ENCODE peak calls at places on chromosomes 7 and 10, in five cellular contexts. One of them, this sample, is unnamed.

GRCh38 chr10:101879456-101880189 is 36.0 kb upstream of the KCNIP2 start:
- DNase-seq in IMR-90: peak; percentile 97
- DNase-seq in neuronal stem cell: no peak
- DNase-seq in H1: no peak
- DNase-seq in H9: no peak
- DNase-seq in this sample: peak; percentile 92

GRCh38 chr7:88357794-88358533 is 51.3 kb upstream of the STEAP4 start:
- DNase-seq in IMR-90: no peak
- DNase-seq in neuronal stem cell: no peak
- DNase-seq in H1: no peak
- DNase-seq in H9: no peak
- DNase-seq in this sample: peak; percentile 7

GRCh38 chr7:7704867-7705266 is 13.5 kb downstream of the RPA3 start:
- DNase-seq in IMR-90: no peak
- DNase-seq in neuronal stem cell: no peak
- DNase-seq in H1: no peak
- DNase-seq in H9: no peak
- DNase-seq in this sample: no peak

GRCh38 chr7:96447109-96447645 is 125.3 kb upstream of the SLC25A13 start:
- DNase-seq in IMR-90: no peak
- DNase-seq in neuronal stem cell: no peak
- DNase-seq in H1: no peak
- DNase-seq in H9: no peak
- DNase-seq in this sample: no peak

GRCh38 chr10:118062798-118063238 is 16.1 kb upstream of the RAB11FIP2 start:
- DNase-seq in IMR-90: no peak
- DNase-seq in neuronal stem cell: no peak
- DNase-seq in H1: no peak
- DNase-seq in H9: no peak
- DNase-seq in this sample: no peak

GRCh38 chr7:24741691-24742639 is 15.3 kb downstream of the GSDME start:
- DNase-seq in IMR-90: peak; percentile 99
- DNase-seq in neuronal stem cell: no peak
- DNase-seq in H1: no peak
- DNase-seq in H9: no peak
- DNase-seq in this sample: peak; percentile 93

GRCh38 chr10:28842321-28842720 is 165.0 kb downstream of the BAMBI start:
- DNase-seq in IMR-90: peak; percentile 91
- DNase-seq in neuronal stem cell: no peak
- DNase-seq in H1: no peak
- DNase-seq in H9: no peak
- DNase-seq in this sample: peak; percentile 48

GRCh38 chr10:17536221-17536620 is 81.0 kb downstream of the HACD1 start:
- DNase-seq in IMR-90: no peak
- DNase-seq in neuronal stem cell: no peak
- DNase-seq in H1: no peak
- DNase-seq in H9: no peak
- DNase-seq in this sample: no peak

GRCh38 chr10:116431598-116431997 is 4.0 kb downstream of the PNLIPRP3 start:
- DNase-seq in IMR-90: no peak
- DNase-seq in neuronal stem cell: no peak
- DNase-seq in H1: no peak
- DNase-seq in H9: no peak
- DNase-seq in this sample: no peak

GRCh38 chr10:14087585-14087984 is 243.1 kb downstream of the FRMD4A start:
- DNase-seq in IMR-90: peak; percentile 55
- DNase-seq in neuronal stem cell: no peak
- DNase-seq in H1: no peak
- DNase-seq in H9: no peak
- DNase-seq in this sample: no peak

GRCh38 chr10:3904419-3904975 is 119.5 kb upstream of the KLF6 start:
- DNase-seq in IMR-90: no peak
- DNase-seq in neuronal stem cell: no peak
- DNase-seq in H1: no peak
- DNase-seq in H9: no peak
- DNase-seq in this sample: no peak

GRCh38 chr10:110530131-110530831 is 32.6 kb downstream of the DUSP5 start:
- DNase-seq in IMR-90: no peak
- DNase-seq in neuronal stem cell: peak; percentile 32
- DNase-seq in H1: peak; percentile 54
- DNase-seq in H9: peak; percentile 92
- DNase-seq in this sample: peak; percentile 76

GRCh38 chr10:5571826-5572225 is 47.1 kb downstream of the CALML3 start:
- DNase-seq in IMR-90: no peak
- DNase-seq in neuronal stem cell: no peak
- DNase-seq in H1: no peak
- DNase-seq in H9: no peak
- DNase-seq in this sample: no peak

GRCh38 chr10:117936136-117936535 is 110.6 kb downstream of the RAB11FIP2 start:
- DNase-seq in IMR-90: peak; percentile 25
- DNase-seq in neuronal stem cell: no peak
- DNase-seq in H1: no peak
- DNase-seq in H9: no peak
- DNase-seq in this sample: no peak

GRCh38 chr7:157683251-157684156 is 346.7 kb downstream of the DNAJB6 start:
- DNase-seq in IMR-90: no peak
- DNase-seq in neuronal stem cell: peak; percentile 31
- DNase-seq in H1: no peak
- DNase-seq in H9: peak; percentile 28
- DNase-seq in this sample: no peak

GRCh38 chr7:8618441-8619070 is 185.1 kb downstream of the NXPH1 start:
- DNase-seq in IMR-90: no peak
- DNase-seq in neuronal stem cell: peak; percentile 9
- DNase-seq in H1: no peak
- DNase-seq in H9: no peak
- DNase-seq in this sample: no peak

GRCh38 chr10:73653701-73654100 is 2.1 kb downstream of the SYNPO2L start:
- DNase-seq in IMR-90: peak; percentile 60
- DNase-seq in neuronal stem cell: no peak
- DNase-seq in H1: no peak
- DNase-seq in H9: no peak
- DNase-seq in this sample: no peak

GRCh38 chr10:659710-660141 is 29.7 kb downstream of the DIP2C start:
- DNase-seq in IMR-90: peak; percentile 87
- DNase-seq in neuronal stem cell: no peak
- DNase-seq in H1: no peak
- DNase-seq in H9: no peak
- DNase-seq in this sample: no peak

GRCh38 chr10:988667-989545 is 672 bp downstream of the GTPBP4 start:
- DNase-seq in IMR-90: peak; percentile 28
- DNase-seq in neuronal stem cell: peak; percentile 11
- DNase-seq in H1: no peak
- DNase-seq in H9: peak; percentile 14
- DNase-seq in this sample: peak; percentile 70

GRCh38 chr7:28347964-28348363 is 64.4 kb upstream of the CREB5 start:
- DNase-seq in IMR-90: peak; percentile 76
- DNase-seq in neuronal stem cell: no peak
- DNase-seq in H1: no peak
- DNase-seq in H9: no peak
- DNase-seq in this sample: no peak

GRCh38 chr10:86356306-86356705 is 10.3 kb downstream of the GRID1 start:
- DNase-seq in IMR-90: no peak
- DNase-seq in neuronal stem cell: no peak
- DNase-seq in H1: no peak
- DNase-seq in H9: no peak
- DNase-seq in this sample: no peak

GRCh38 chr10:14665304-14665703 is 109.4 kb downstream of the FAM107B start:
- DNase-seq in IMR-90: no peak
- DNase-seq in neuronal stem cell: no peak
- DNase-seq in H1: no peak
- DNase-seq in H9: no peak
- DNase-seq in this sample: no peak

GRCh38 chr7:24821045-24821853 is 64.0 kb upstream of the GSDME start:
- DNase-seq in IMR-90: peak; percentile 96
- DNase-seq in neuronal stem cell: no peak
- DNase-seq in H1: no peak
- DNase-seq in H9: no peak
- DNase-seq in this sample: peak; percentile 90

GRCh38 chr7:30804078-30804661 is 33.0 kb downstream of the MINDY4 start:
- DNase-seq in IMR-90: peak; percentile 93
- DNase-seq in neuronal stem cell: no peak
- DNase-seq in H1: no peak
- DNase-seq in H9: no peak
- DNase-seq in this sample: peak; percentile 35

GRCh38 chr7:32161708-32162107 is 91.5 kb upstream of the PDE1C start:
- DNase-seq in IMR-90: peak; percentile 73
- DNase-seq in neuronal stem cell: no peak
- DNase-seq in H1: no peak
- DNase-seq in H9: no peak
- DNase-seq in this sample: no peak

GRCh38 chr10:125120046-125120710 is 40.2 kb downstream of the CTBP2 start:
- DNase-seq in IMR-90: peak; percentile 54
- DNase-seq in neuronal stem cell: no peak
- DNase-seq in H1: no peak
- DNase-seq in H9: no peak
- DNase-seq in this sample: no peak

GRCh38 chr7:1537631-1538412 is 7.3 kb downstream of the MAFK start:
- DNase-seq in IMR-90: peak; percentile 97
- DNase-seq in neuronal stem cell: peak; percentile 82
- DNase-seq in H1: no peak
- DNase-seq in H9: no peak
- DNase-seq in this sample: peak; percentile 99

GRCh38 chr10:78336402-78336791 is 302.7 kb downstream of the RPS24 start:
- DNase-seq in IMR-90: peak; percentile 97
- DNase-seq in neuronal stem cell: no peak
- DNase-seq in H1: no peak
- DNase-seq in H9: no peak
- DNase-seq in this sample: no peak
- H2AK5ac ChIP-seq in IMR-90: peak overlapping the region; percentile 61
- H2AK5ac ChIP-seq in neuronal stem cell: peak overlapping the region; percentile 81
- H2AK5ac ChIP-seq in H1: no peak overlapping the region
- H2AK5ac ChIP-seq in H9: no peak overlapping the region
- H2AK5ac ChIP-seq in this sample: no peak overlapping the region

GRCh38 chr7:100827330-100828226 is at the start of gene EPHB4:
- DNase-seq in IMR-90: peak; percentile 86
- DNase-seq in neuronal stem cell: peak; percentile 90
- DNase-seq in H1: no peak
- DNase-seq in H9: peak; percentile 94
- DNase-seq in this sample: no peak
- H3K14ac ChIP-seq in IMR-90: peak within 1 kb of the TSS; percentile 90
- H3K14ac ChIP-seq in neuronal stem cell: peak within 1 kb of the TSS; percentile 90
- H3K14ac ChIP-seq in H1: peak within 1 kb of the TSS; percentile 50
- H3K14ac ChIP-seq in H9: peak within 1 kb of the TSS; percentile 50
- H3K14ac ChIP-seq in this sample: peak within 1 kb of the TSS; percentile 97

GRCh38 chr10:128206676-128207075 is 80.5 kb upstream of the MKI67 start:
- DNase-seq in IMR-90: no peak
- DNase-seq in neuronal stem cell: no peak
- DNase-seq in H1: no peak
- DNase-seq in H9: no peak
- DNase-seq in this sample: no peak

GRCh38 chr10:128211953-128212727 is 85.9 kb upstream of the MKI67 start:
- DNase-seq in IMR-90: peak; percentile 41
- DNase-seq in neuronal stem cell: peak; percentile 86
- DNase-seq in H1: peak; percentile 71
- DNase-seq in H9: peak; percentile 94
- DNase-seq in this sample: peak; percentile 80

GRCh38 chr10:128210215-128211063 is 84.2 kb upstream of the MKI67 start:
- DNase-seq in IMR-90: no peak
- DNase-seq in neuronal stem cell: peak; percentile 40
- DNase-seq in H1: no peak
- DNase-seq in H9: peak; percentile 71
- DNase-seq in this sample: peak; percentile 52

GRCh38 chr10:128211064-128211504 is 84.9 kb upstream of the MKI67 start:
- DNase-seq in IMR-90: no peak
- DNase-seq in neuronal stem cell: no peak
- DNase-seq in H1: no peak
- DNase-seq in H9: no peak
- DNase-seq in this sample: no peak

GRCh38 chr10:128209862-128210214 is 83.6 kb upstream of the MKI67 start:
- DNase-seq in IMR-90: no peak
- DNase-seq in neuronal stem cell: no peak
- DNase-seq in H1: no peak
- DNase-seq in H9: no peak
- DNase-seq in this sample: no peak
- H2AFZ ChIP-seq in IMR-90: peak overlapping the region; percentile 56
- H2AFZ ChIP-seq in neuronal stem cell: no peak overlapping the region
- H2AFZ ChIP-seq in H1: no peak overlapping the region
- H2AFZ ChIP-seq in H9: no peak overlapping the region
- H2AFZ ChIP-seq in this sample: no peak overlapping the region

GRCh38 chr7:43877968-43878864 is 8.9 kb upstream of the MRPS24 start:
- DNase-seq in IMR-90: no peak
- DNase-seq in neuronal stem cell: no peak
- DNase-seq in H1: no peak
- DNase-seq in H9: no peak
- DNase-seq in this sample: no peak

GRCh38 chr7:43876976-43877745 is 7.8 kb upstream of the MRPS24 start:
- DNase-seq in IMR-90: no peak
- DNase-seq in neuronal stem cell: no peak
- DNase-seq in H1: no peak
- DNase-seq in H9: no peak
- DNase-seq in this sample: no peak

GRCh38 chr7:43878867-43879266 is 9.6 kb upstream of the MRPS24 start:
- DNase-seq in IMR-90: peak; percentile 37
- DNase-seq in neuronal stem cell: no peak
- DNase-seq in H1: no peak
- DNase-seq in H9: no peak
- DNase-seq in this sample: no peak

GRCh38 chr7:43879477-43879876 is 10.2 kb upstream of the MRPS24 start:
- DNase-seq in IMR-90: peak; percentile 93
- DNase-seq in neuronal stem cell: no peak
- DNase-seq in H1: no peak
- DNase-seq in H9: no peak
- DNase-seq in this sample: no peak

DNA sequence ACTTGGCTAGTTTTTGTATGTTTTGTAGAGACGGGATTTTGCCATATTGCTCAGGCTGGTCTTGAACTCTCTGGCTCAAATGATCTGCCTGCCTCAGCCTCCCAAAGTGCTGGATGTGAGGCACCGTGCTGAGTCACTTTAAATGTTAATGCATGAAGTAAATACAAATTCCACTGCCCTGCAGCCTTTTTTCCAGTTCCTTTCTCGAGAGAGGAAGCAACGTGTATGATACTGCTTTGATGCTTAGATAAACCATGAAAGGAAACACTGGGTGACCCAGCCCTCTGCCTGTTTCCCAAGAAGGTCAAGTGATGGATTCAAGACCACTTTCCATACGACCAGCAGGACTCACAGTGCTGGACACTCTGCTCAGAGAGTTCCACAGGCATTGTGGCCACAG is 11.3 kb upstream of the MRPS24 start:
- DNase-seq in IMR-90: peak; percentile 78
- DNase-seq in neuronal stem cell: no peak
- DNase-seq in H1: no peak
- DNase-seq in H9: no peak
- DNase-seq in this sample: no peak
- H2AK5ac ChIP-seq in IMR-90: peak overlapping the region; percentile 65
- H2AK5ac ChIP-seq in neuronal stem cell: no peak overlapping the region
- H2AK5ac ChIP-seq in H1: no peak overlapping the region
- H2AK5ac ChIP-seq in H9: no peak overlapping the region
- H2AK5ac ChIP-seq in this sample: no peak overlapping the region

DNA sequence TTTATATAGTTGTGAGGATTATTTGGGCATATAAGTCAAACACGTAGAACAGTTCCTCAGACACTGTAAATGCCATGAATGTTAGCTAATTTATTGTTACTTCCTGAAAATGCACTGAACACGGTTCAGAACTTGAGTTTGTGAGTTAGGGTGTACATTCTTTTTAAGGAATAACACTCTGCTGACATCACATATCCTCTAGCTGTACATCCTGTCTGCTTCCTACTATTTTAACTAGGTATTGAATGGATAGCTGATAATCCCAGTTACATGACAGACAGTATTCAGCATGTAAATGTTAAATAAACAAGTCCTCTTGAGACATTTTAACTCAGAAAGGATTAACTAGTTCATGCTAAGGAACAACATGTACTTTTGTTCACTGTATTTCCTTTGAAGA is 16.0 kb downstream of the SAMD8 start:
- DNase-seq in IMR-90: peak; percentile 44
- DNase-seq in neuronal stem cell: no peak
- DNase-seq in H1: no peak
- DNase-seq in H9: no peak
- DNase-seq in this sample: no peak
- H3K14ac ChIP-seq in IMR-90: no peak overlapping the region
- H3K14ac ChIP-seq in neuronal stem cell: no peak overlapping the region
- H3K14ac ChIP-seq in H1: no peak overlapping the region
- H3K14ac ChIP-seq in H9: no peak overlapping the region
- H3K14ac ChIP-seq in this sample: no peak overlapping the region

This sample was measured in trophoblast cell.